ENCODE peak calls at places on chromosome 18, in seven cellular contexts. L is suprapubic skin, H is A549, Y is stomach, C is tibial nerve, D is esophagus muscularis mucosa, Q is ovary. J is an unnamed sample.

GRCh38 chr18:49021433-49022129 is 70.8 kb upstream of the SMAD7 start:
- DNase-seq in L (no peak), H (no peak), Y (peak; percentile 79), C (no peak), D (no peak), Q (no peak), J (no peak)

GRCh38 chr18:32317651-32318050 is 127.8 kb downstream of the MEP1B start:
- DNase-seq in L (no peak), H (no peak), Y (no peak), C (no peak), D (no peak), Q (no peak), J (no peak)

GRCh38 chr18:78733762-78734613 is 245.6 kb upstream of the SALL3 start:
- DNase-seq in L (no peak), H (no peak), Y (peak; percentile 22), C (no peak), D (no peak), Q (no peak), J (no peak)

GRCh38 chr18:76981388-76981968 is 151.1 kb downstream of the MBP start:
- DNase-seq in L (no peak), H (no peak), Y (peak; percentile 61), C (no peak), D (no peak), Q (no peak), J (no peak)

GRCh38 chr18:48940854-48941531 is 9.8 kb downstream of the SMAD7 start:
- DNase-seq in L (no peak), H (no peak), Y (no peak), C (no peak), D (no peak), Q (peak; percentile 27), J (no peak)

GRCh38 chr18:76985156-76985950 is 147.2 kb downstream of the MBP start:
- DNase-seq in L (no peak), H (no peak), Y (no peak), C (no peak), D (no peak), Q (no peak), J (no peak)

GRCh38 chr18:10490401-10491289 is 35.2 kb upstream of the NAPG start:
- DNase-seq in L (no peak), H (peak; percentile 56), Y (no peak), C (no peak), D (no peak), Q (no peak), J (no peak)

GRCh38 chr18:36298113-36298701 is 694 bp downstream of the FHOD3 start:
- DNase-seq in L (no peak), H (no peak), Y (no peak), C (no peak), D (peak; percentile 81), Q (peak; percentile 36), J (no peak)

GRCh38 chr18:7532942-7533341 is 34.2 kb upstream of the PTPRM start:
- DNase-seq in L (no peak), H (no peak), Y (no peak), C (no peak), D (no peak), Q (no peak), J (no peak)

GRCh38 chr18:77650799-77651385 is 401.2 kb downstream of the GALR1 start:
- DNase-seq in L (peak; percentile 71), H (peak; percentile 36), Y (peak; percentile 57), C (peak; percentile 60), D (peak; percentile 91), Q (peak; percentile 63), J (peak; percentile 87)

GRCh38 chr18:79519751-79520472 is 124.2 kb downstream of the NFATC1 start:
- DNase-seq in L (no peak), H (no peak), Y (no peak), C (no peak), D (no peak), Q (no peak), J (no peak)

GRCh38 chr18:12750076-12750707 is 47.4 kb downstream of the PSMG2 start:
- DNase-seq in L (no peak), H (no peak), Y (no peak), C (no peak), D (no peak), Q (no peak), J (no peak)

GRCh38 chr18:11851156-11852047 is at the start of gene CHMP1B:
- DNase-seq in L (peak; percentile 98), H (peak; percentile 46), Y (peak; percentile 99), C (peak; percentile 97), D (peak; percentile 99), Q (peak; percentile 99), J (peak; percentile 99)

GRCh38 chr18:23519725-23520124 is 16.4 kb downstream of the RMC1 start:
- DNase-seq in L (no peak), H (no peak), Y (no peak), C (no peak), D (no peak), Q (no peak), J (no peak)

GRCh38 chr18:24937624-24938285 is 414.2 kb downstream of the ZNF521 start:
- DNase-seq in L (no peak), H (no peak), Y (no peak), C (no peak), D (peak; percentile 78), Q (no peak), J (no peak)

GRCh38 chr18:46830633-46831032 is 73.8 kb upstream of the ST8SIA5 start:
- DNase-seq in L (no peak), H (no peak), Y (no peak), C (no peak), D (no peak), Q (no peak), J (no peak)

GRCh38 chr18:79508565-79509535 is 113.1 kb downstream of the NFATC1 start:
- DNase-seq in L (peak; percentile 68), H (no peak), Y (no peak), C (peak; percentile 13), D (no peak), Q (peak; percentile 34), J (peak; percentile 70)

GRCh38 chr18:58091099-58091611 is 47.1 kb downstream of the NEDD4L start:
- DNase-seq in L (no peak), H (no peak), Y (peak; percentile 52), C (no peak), D (no peak), Q (no peak), J (no peak)

GRCh38 chr18:66999003-66999402 is 395.1 kb upstream of the CDH19 start:
- DNase-seq in L (no peak), H (no peak), Y (no peak), C (no peak), D (no peak), Q (no peak), J (no peak)

GRCh38 chr18:61991201-61991600 is 98.4 kb upstream of the RNF152 start:
- DNase-seq in L (no peak), H (no peak), Y (no peak), C (no peak), D (no peak), Q (no peak), J (no peak)

GRCh38 chr18:59155140-59155539 is 15.5 kb downstream of the SEC11C start:
- DNase-seq in L (no peak), H (no peak), Y (no peak), C (no peak), D (no peak), Q (no peak), J (no peak)

GRCh38 chr18:80252136-80252535 is 4.8 kb upstream of the PARD6G start:
- DNase-seq in L (no peak), H (no peak), Y (no peak), C (no peak), D (no peak), Q (no peak), J (no peak)

GRCh38 chr18:72174972-72175649 is 369.0 kb downstream of the CBLN2 start:
- DNase-seq in L (no peak), H (no peak), Y (no peak), C (no peak), D (no peak), Q (no peak), J (no peak)

DNA sequence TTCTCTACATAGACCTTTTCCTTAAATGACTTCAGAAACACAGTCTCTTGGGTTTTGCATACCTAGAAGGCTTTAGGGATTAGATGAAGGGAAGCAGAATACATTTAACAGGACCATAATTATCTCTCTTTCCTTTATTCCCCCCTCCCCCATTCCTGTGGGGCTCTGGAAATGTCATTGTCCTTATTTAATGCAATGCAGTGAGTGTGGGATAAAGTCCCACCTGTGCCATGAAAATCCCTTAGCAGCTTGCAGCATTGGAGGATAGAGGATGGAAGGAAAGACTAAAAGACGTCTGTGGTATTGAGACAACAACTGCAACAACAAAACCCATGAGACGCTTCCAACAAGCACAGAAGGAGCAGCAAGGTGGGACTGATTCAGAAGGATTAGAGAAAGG is 117.8 kb upstream of the DCC start:
- DNase-seq in L (no peak), H (no peak), Y (no peak), C (no peak), D (no peak), Q (no peak), J (no peak)
- TF ChIP-seq CTCF in L (no peak), H (no peak), Y (no peak), C (no peak), D (no peak), Q (no peak), J (no peak)

DNA sequence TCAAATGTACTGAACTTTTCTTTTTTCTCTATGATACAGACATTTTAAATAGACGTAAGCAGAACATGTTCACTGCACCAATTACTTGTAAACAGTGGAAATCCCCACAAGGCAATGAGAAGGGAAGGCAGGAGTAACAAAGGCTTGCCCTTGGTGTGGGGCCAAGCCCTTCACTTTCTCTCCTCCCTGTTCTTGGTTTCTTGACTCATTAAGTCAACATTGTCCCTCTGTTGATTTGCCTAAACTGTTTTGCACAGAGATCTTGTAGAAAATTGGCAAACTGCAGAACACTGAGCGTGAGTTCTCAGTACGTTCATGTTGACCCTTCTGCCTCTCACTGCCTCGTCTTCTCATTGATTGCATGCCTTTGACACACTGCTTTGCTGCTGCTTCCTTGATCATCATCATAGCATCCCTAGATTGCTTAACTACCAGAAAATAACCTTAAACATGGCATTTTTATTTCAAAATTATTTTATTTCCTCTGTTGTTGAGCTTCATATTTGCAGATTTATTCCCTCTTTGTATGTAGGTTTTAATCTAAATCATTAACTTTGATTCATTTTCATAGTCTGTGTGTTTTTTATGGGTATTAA is 257.7 kb downstream of the PTGR3 start:
- DNase-seq in L (no peak), H (peak; percentile 9), Y (peak; percentile 81), C (peak; percentile 45), D (no peak), Q (peak; percentile 51), J (no peak)
- TF ChIP-seq EP300 in L (no peak), H (no peak), Y (no peak), C (peak; percentile 70), D (no peak), Q (no peak), J (no peak)

DNA sequence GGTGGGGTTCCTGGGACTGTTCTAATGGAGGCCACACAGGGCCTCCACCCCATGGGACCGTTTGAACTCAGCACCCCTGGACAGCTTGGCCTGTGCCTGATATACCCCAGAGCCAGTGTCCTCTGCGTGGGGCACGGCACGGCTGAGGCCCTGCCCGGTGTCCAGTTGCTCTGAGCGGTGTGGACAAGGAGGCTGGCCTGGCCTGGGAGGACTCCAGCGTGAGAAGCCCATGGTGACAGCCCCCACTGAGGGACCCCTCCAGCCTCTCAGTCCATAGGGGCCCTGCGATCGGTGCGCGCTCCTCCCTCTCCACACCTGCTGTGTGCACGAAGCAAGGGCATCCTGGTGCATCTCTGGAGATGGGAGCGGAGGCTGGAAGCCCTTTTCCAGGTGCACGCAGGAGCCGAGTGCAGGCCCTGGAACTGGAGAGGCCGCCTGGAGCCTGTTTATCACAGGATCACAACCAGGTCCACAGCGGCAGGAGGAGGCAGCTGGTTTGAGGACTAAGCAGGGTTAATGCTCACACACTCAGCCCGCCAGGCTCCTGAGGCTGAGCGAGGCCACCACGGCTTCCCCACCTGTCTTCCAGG is 120.2 kb downstream of the PTGR3 start:
- DNase-seq in L (no peak), H (no peak), Y (no peak), C (no peak), D (no peak), Q (no peak), J (no peak)
- TF ChIP-seq POLR2A in L (no peak), H (no peak), Y (no peak), C (no peak), D (no peak), Q (no peak), J (no peak)

GRCh38 chr18:26804474-26804873 is 61.0 kb downstream of the AQP4 start:
- DNase-seq in L (no peak), H (no peak), Y (peak; percentile 32), C (no peak), D (no peak), Q (no peak), J (no peak)
- TF ChIP-seq CTCF in L (no peak), H (peak; percentile 26), Y (no peak), C (no peak), D (peak; percentile 30), Q (no peak), J (no peak)